ENCODE peak calls at places on chromosomes 13 and 19, in six cellular contexts. H is fibroblast of the conjunctiva; W is lung; Y is activated CD4-positive, alpha-beta memory T cell treated with anti-CD3 and anti-CD28 coated beads for 36 hours; M is Ammon's horn; K is ascending aorta. S is an unnamed sample.

GRCh38 chr13:48266967-48267639 is 34.1 kb downstream of the ITM2B start:
- DNase-seq in H (no peak), W (no peak), Y (no peak), M (no peak), K (no peak), S (no peak)

GRCh38 chr13:54029226-54029625 is 1000.6 kb downstream of the OLFM4 start:
- DNase-seq in H (no peak), W (no peak), Y (no peak), M (no peak), K (no peak), S (no peak)

GRCh38 chr19:13053238-13053637 is 49.4 kb downstream of the LYL1 start:
- DNase-seq in H (no peak), W (no peak), Y (no peak), M (no peak), K (no peak), S (no peak)

GRCh38 chr13:47672982-47673670 is 327.9 kb downstream of the SUCLA2 start:
- DNase-seq in H (peak), W (no peak), Y (no peak), M (no peak), K (no peak), S (peak)

GRCh38 chr19:49786432-49786831 is 19.6 kb downstream of the AP2A1 start:
- DNase-seq in H (peak), W (no peak), Y (no peak), M (no peak), K (no peak), S (peak)

GRCh38 chr19:35013047-35013819 is 13.1 kb downstream of the GRAMD1A start:
- DNase-seq in H (peak), W (peak), Y (peak), M (peak), K (no peak), S (no peak)

GRCh38 chr19:33468361-33469170 is 53.0 kb downstream of the PEPD start:
- DNase-seq in H (no peak), W (no peak), Y (no peak), M (no peak), K (no peak), S (no peak)

GRCh38 chr19:38059897-38060296 is 152.9 kb downstream of the SIPA1L3 start:
- DNase-seq in H (no peak), W (no peak), Y (peak), M (no peak), K (no peak), S (no peak)

GRCh38 chr13:66977156-66977555 is 253.0 kb downstream of the PCDH9 start:
- DNase-seq in H (no peak), W (no peak), Y (no peak), M (peak), K (no peak), S (no peak)

GRCh38 chr13:63279136-63279535 is 1863.5 kb upstream of the PCDH20 start:
- DNase-seq in H (no peak), W (no peak), Y (no peak), M (no peak), K (no peak), S (no peak)

S was measured in AG09309.